ENCODE peak calls at places on chromosomes 11 and 22, in four cellular contexts. One of them, this sample, is unnamed.

GRCh38 chr11:94023856-94024255 is 2.7 kb downstream of the HEPHL1 start:
- DNase-seq in SK-N-SH: no peak
- DNase-seq in cardiac muscle cell: no peak
- DNase-seq in prostate gland: no peak
- DNase-seq in this sample: no peak

GRCh38 chr11:29448246-29448877 is 568.5 kb downstream of the KCNA4 start:
- DNase-seq in cardiac muscle cell: peak; percentile 69
- DNase-seq in SK-N-SH: no peak
- DNase-seq in prostate gland: no peak
- DNase-seq in this sample: no peak

GRCh38 chr11:111170761-111171379 is 74.7 kb upstream of the POU2AF2 start:
- DNase-seq in SK-N-SH: no peak
- DNase-seq in cardiac muscle cell: no peak
- DNase-seq in prostate gland: no peak
- DNase-seq in this sample: no peak

GRCh38 chr11:134119094-134119493 is 50.2 kb downstream of the JAM3 start:
- DNase-seq in SK-N-SH: no peak
- DNase-seq in cardiac muscle cell: peak; percentile 48
- DNase-seq in prostate gland: no peak
- DNase-seq in this sample: no peak

GRCh38 chr11:119362741-119363080 is 16.2 kb upstream of the MFRP start:
- DNase-seq in SK-N-SH: no peak
- DNase-seq in cardiac muscle cell: no peak
- DNase-seq in prostate gland: no peak
- DNase-seq in this sample: no peak

GRCh38 chr22:36977401-36977861 is 41.8 kb downstream of the TST start:
- DNase-seq in prostate gland: peak; percentile 17
- DNase-seq in cardiac muscle cell: peak; percentile 45
- DNase-seq in SK-N-SH: peak; percentile 56
- DNase-seq in this sample: peak; percentile 48

GRCh38 chr11:69529001-69529400 is 47.5 kb downstream of the LINC01488 start:
- DNase-seq in prostate gland: no peak
- DNase-seq in SK-N-SH: no peak
- DNase-seq in cardiac muscle cell: no peak
- DNase-seq in this sample: no peak

GRCh38 chr22:35056486-35056885 is 9.5 kb upstream of the ISX start:
- DNase-seq in prostate gland: no peak
- DNase-seq in SK-N-SH: no peak
- DNase-seq in cardiac muscle cell: no peak
- DNase-seq in this sample: no peak

GRCh38 chr11:1227551-1228182 is 4.8 kb downstream of the MUC5B start:
- DNase-seq in SK-N-SH: peak; percentile 33
- DNase-seq in prostate gland: no peak
- DNase-seq in cardiac muscle cell: no peak
- DNase-seq in this sample: no peak

GRCh38 chr11:111913031-111913861 is 712 bp downstream of the HSPB2 start:
- DNase-seq in SK-N-SH: no peak
- DNase-seq in prostate gland: no peak
- DNase-seq in cardiac muscle cell: peak; percentile 30
- DNase-seq in this sample: no peak

GRCh38 chr22:49183826-49184216 is 643.9 kb downstream of the BRD1 start:
- DNase-seq in SK-N-SH: no peak
- DNase-seq in cardiac muscle cell: no peak
- DNase-seq in prostate gland: no peak
- DNase-seq in this sample: no peak

GRCh38 chr22:33271390-33272161 is 213.4 kb upstream of the SYN3 start:
- DNase-seq in SK-N-SH: no peak
- DNase-seq in prostate gland: peak; percentile 87
- DNase-seq in cardiac muscle cell: peak; percentile 24
- DNase-seq in this sample: peak; percentile 67

GRCh38 chr22:24322522-24322921 is 51.9 kb downstream of the SPECC1L start:
- DNase-seq in SK-N-SH: peak; percentile 80
- DNase-seq in cardiac muscle cell: no peak
- DNase-seq in prostate gland: no peak
- DNase-seq in this sample: no peak

GRCh38 chr11:19345848-19346681 is 105.3 kb upstream of the E2F8 start:
- DNase-seq in cardiac muscle cell: peak; percentile 34
- DNase-seq in prostate gland: no peak
- DNase-seq in SK-N-SH: peak; percentile 84
- DNase-seq in this sample: peak; percentile 18

GRCh38 chr22:20613301-20613700 is 105.9 kb downstream of the MED15 start:
- DNase-seq in cardiac muscle cell: no peak
- DNase-seq in SK-N-SH: no peak
- DNase-seq in prostate gland: no peak
- DNase-seq in this sample: no peak

GRCh38 chr11:37830532-37830931 is 1232.5 kb upstream of the RAG2 start:
- DNase-seq in SK-N-SH: no peak
- DNase-seq in prostate gland: no peak
- DNase-seq in cardiac muscle cell: no peak
- DNase-seq in this sample: no peak

GRCh38 chr11:117644403-117645155 is 152.4 kb downstream of the DSCAML1 start:
- DNase-seq in prostate gland: no peak
- DNase-seq in SK-N-SH: no peak
- DNase-seq in cardiac muscle cell: no peak
- DNase-seq in this sample: no peak

GRCh38 chr11:117643606-117644300 is 153.3 kb downstream of the DSCAML1 start:
- DNase-seq in prostate gland: no peak
- DNase-seq in SK-N-SH: no peak
- DNase-seq in cardiac muscle cell: no peak
- DNase-seq in this sample: no peak

GRCh38 chr11:117649656-117650055 is 147.4 kb downstream of the DSCAML1 start:
- DNase-seq in cardiac muscle cell: no peak
- DNase-seq in prostate gland: no peak
- DNase-seq in SK-N-SH: no peak
- DNase-seq in this sample: no peak

GRCh38 chr11:117647872-117648271 is 149.1 kb downstream of the DSCAML1 start:
- DNase-seq in cardiac muscle cell: no peak
- DNase-seq in prostate gland: no peak
- DNase-seq in SK-N-SH: no peak
- DNase-seq in this sample: no peak

GRCh38 chr11:117646419-117646818 is 150.6 kb downstream of the DSCAML1 start:
- DNase-seq in cardiac muscle cell: no peak
- DNase-seq in prostate gland: no peak
- DNase-seq in SK-N-SH: no peak
- DNase-seq in this sample: no peak
- H3K4me1 ChIP-seq in cardiac muscle cell: peaks cover 15% of the 10 kb centered on the region
- H3K4me1 ChIP-seq in prostate gland: no peaks in the 10 kb centered on the region
- H3K4me1 ChIP-seq in SK-N-SH: peaks cover under 1% of the 10 kb centered on the region
- H3K4me1 ChIP-seq in this sample: peaks cover 11% of the 10 kb centered on the region

DNA sequence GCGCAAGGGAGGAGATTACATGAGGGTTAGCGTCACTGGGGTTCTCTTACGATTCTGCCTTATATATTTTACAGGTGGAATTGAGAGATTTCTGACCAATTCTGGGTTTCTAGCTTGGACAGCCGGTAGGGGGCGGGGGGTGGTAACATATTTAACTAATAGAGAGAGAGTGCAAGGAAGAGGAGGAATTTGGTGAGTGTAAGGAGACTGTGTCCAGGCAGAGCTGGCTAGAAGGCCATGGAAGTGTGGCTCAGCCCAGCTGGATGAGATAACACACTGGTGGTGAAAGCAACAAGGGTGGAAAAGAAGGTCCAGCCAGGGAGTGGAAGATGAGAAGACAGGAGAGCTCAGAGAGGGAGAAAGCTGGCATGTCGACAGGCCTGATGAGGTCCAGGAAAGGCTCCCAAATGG is 56.5 kb downstream of the ST3GAL4 start:
- DNase-seq in prostate gland: no peak
- DNase-seq in cardiac muscle cell: peak; percentile 72
- DNase-seq in SK-N-SH: no peak
- DNase-seq in this sample: peak; percentile 67
- TF ChIP-seq CTCF in prostate gland: no peak
- TF ChIP-seq CTCF in cardiac muscle cell: peak; percentile 49
- TF ChIP-seq CTCF in SK-N-SH: no peak
- TF ChIP-seq CTCF in this sample: peak; percentile 25

DNA sequence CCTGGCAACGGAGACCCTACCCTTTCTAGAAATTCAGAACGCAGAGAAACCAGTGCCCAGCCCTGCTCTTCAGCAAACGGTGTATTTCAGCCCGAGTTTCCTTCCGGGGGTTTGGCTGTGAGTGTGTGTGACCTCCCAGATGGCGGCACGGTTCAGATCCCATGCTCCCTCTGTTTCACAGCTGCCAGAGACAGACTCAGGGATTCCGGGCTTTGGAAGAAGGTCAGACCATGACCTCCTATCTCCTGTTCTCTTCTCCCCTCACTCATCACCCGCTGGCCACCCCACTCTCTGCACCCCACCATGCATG is 256.3 kb upstream of the CADM1 start:
- DNase-seq in SK-N-SH: no peak
- DNase-seq in cardiac muscle cell: no peak
- DNase-seq in prostate gland: no peak
- DNase-seq in this sample: no peak
- H3K27ac ChIP-seq in SK-N-SH: no peak overlapping the region
- H3K27ac ChIP-seq in cardiac muscle cell: no peak overlapping the region
- H3K27ac ChIP-seq in prostate gland: peak overlapping the region; percentile 60
- H3K27ac ChIP-seq in this sample: peak overlapping the region; percentile 70

DNA sequence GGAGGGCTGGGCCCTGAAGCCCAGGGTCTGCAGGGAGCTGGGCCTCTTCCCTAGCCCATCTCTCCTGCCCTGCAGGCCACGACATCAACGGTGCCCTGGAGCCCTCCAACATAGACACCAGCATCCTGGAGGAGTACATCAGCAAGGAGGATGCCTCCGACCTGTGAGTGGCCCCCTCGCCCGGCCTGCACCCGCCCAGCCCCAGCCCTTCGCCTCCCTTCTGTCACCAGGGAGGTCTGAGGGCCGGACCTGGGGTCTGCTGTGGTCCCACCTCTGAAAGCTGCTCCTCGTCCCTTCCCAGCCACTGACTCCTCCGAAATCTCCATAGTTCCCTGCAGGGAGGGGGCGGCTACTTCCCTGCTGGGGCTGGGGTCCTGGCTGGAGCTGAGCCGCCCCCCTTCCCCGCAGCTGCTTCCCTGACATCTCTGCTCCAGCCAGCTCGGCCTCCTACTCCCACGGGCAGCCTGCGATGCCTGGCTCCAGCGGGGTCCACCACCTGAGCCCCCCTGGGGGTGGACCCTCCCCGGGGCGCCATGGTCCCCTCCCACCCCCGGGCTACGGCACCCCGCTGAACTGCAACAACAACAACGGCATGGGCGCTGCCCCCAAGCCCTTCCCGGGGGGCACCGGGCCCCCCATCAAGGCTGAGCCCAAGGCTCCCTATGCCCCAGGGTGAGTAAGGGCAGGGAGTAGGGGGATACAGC is 13.3 kb downstream of the MYRF start:
- DNase-seq in prostate gland: no peak
- DNase-seq in SK-N-SH: no peak
- DNase-seq in cardiac muscle cell: no peak
- DNase-seq in this sample: no peak
- H3K4me1 ChIP-seq in prostate gland: no peaks in the 10 kb centered on the region
- H3K4me1 ChIP-seq in SK-N-SH: peaks cover 30% of the 10 kb centered on the region
- H3K4me1 ChIP-seq in cardiac muscle cell: peaks cover 45% of the 10 kb centered on the region
- H3K4me1 ChIP-seq in this sample: peaks cover 6% of the 10 kb centered on the region

GRCh38 chr11:118290923-118291322 is 13.6 kb upstream of the CD3E start:
- DNase-seq in prostate gland: peak; percentile 52
- DNase-seq in cardiac muscle cell: peak; percentile 31
- DNase-seq in SK-N-SH: no peak
- DNase-seq in this sample: no peak
- TF ChIP-seq CTCF in prostate gland: peak; percentile 42
- TF ChIP-seq CTCF in cardiac muscle cell: peak; percentile 28
- TF ChIP-seq CTCF in SK-N-SH: peak; percentile 41
- TF ChIP-seq CTCF in this sample: peak; percentile 65

GRCh38 chr11:71138737-71139425 is 113.5 kb downstream of the SHANK2 start:
- DNase-seq in SK-N-SH: no peak
- DNase-seq in cardiac muscle cell: no peak
- DNase-seq in prostate gland: no peak
- DNase-seq in this sample: no peak
- H3K27ac ChIP-seq in SK-N-SH: no peak overlapping the region
- H3K27ac ChIP-seq in cardiac muscle cell: no peak overlapping the region
- H3K27ac ChIP-seq in prostate gland: no peak overlapping the region
- H3K27ac ChIP-seq in this sample: no peak overlapping the region

GRCh38 chr11:61972796-61973602 is 5.6 kb upstream of the FTH1 start:
- DNase-seq in cardiac muscle cell: no peak
- DNase-seq in SK-N-SH: no peak
- DNase-seq in prostate gland: peak; percentile 69
- DNase-seq in this sample: no peak
- H3K4me1 ChIP-seq in cardiac muscle cell: peaks cover 27% of the 10 kb centered on the region
- H3K4me1 ChIP-seq in SK-N-SH: peaks cover 34% of the 10 kb centered on the region
- H3K4me1 ChIP-seq in prostate gland: peaks cover 33% of the 10 kb centered on the region
- H3K4me1 ChIP-seq in this sample: peaks cover 93% of the 10 kb centered on the region

GRCh38 chr11:102317099-102317767 is at the start of gene BIRC3:
- DNase-seq in cardiac muscle cell: peak; percentile 87
- DNase-seq in prostate gland: peak; percentile 87
- DNase-seq in SK-N-SH: peak; percentile 62
- DNase-seq in this sample: peak; percentile 70
- TF ChIP-seq CTCF in cardiac muscle cell: peak; percentile 27
- TF ChIP-seq CTCF in prostate gland: no peak
- TF ChIP-seq CTCF in SK-N-SH: peak; percentile 39
- TF ChIP-seq CTCF in this sample: peak; percentile 56

GRCh38 chr22:43991316-43992020 is 32.6 kb upstream of the PARVB start:
- DNase-seq in cardiac muscle cell: no peak
- DNase-seq in SK-N-SH: no peak
- DNase-seq in prostate gland: no peak
- DNase-seq in this sample: no peak
- H3K27ac ChIP-seq in cardiac muscle cell: no peak overlapping the region
- H3K27ac ChIP-seq in SK-N-SH: no peak overlapping the region
- H3K27ac ChIP-seq in prostate gland: no peak overlapping the region
- H3K27ac ChIP-seq in this sample: no peak overlapping the region

GRCh38 chr11:12160231-12160630 is 49.8 kb downstream of the MICAL2 start:
- DNase-seq in prostate gland: no peak
- DNase-seq in SK-N-SH: no peak
- DNase-seq in cardiac muscle cell: no peak
- DNase-seq in this sample: no peak

GRCh38 chr11:12161137-12161536 is 50.7 kb downstream of the MICAL2 start:
- DNase-seq in prostate gland: no peak
- DNase-seq in cardiac muscle cell: no peak
- DNase-seq in SK-N-SH: no peak
- DNase-seq in this sample: no peak

GRCh38 chr11:12160680-12161079 is 50.3 kb downstream of the MICAL2 start:
- DNase-seq in prostate gland: no peak
- DNase-seq in SK-N-SH: no peak
- DNase-seq in cardiac muscle cell: peak; percentile 50
- DNase-seq in this sample: no peak

GRCh38 chr11:12158926-12159325 is 48.5 kb downstream of the MICAL2 start:
- DNase-seq in SK-N-SH: no peak
- DNase-seq in cardiac muscle cell: peak; percentile 64
- DNase-seq in prostate gland: no peak
- DNase-seq in this sample: no peak

GRCh38 chr11:12159351-12160099 is 49.1 kb downstream of the MICAL2 start:
- DNase-seq in SK-N-SH: no peak
- DNase-seq in prostate gland: no peak
- DNase-seq in cardiac muscle cell: peak; percentile 87
- DNase-seq in this sample: no peak
- H3K4me1 ChIP-seq in SK-N-SH: peaks cover 2% of the 10 kb centered on the region
- H3K4me1 ChIP-seq in prostate gland: no peaks in the 10 kb centered on the region
- H3K4me1 ChIP-seq in cardiac muscle cell: peaks cover 83% of the 10 kb centered on the region
- H3K4me1 ChIP-seq in this sample: peaks cover 91% of the 10 kb centered on the region

This sample was measured in left ventricle myocardium inferior.